ENCODE peak calls at places on chromosomes 5 and 9, in ten cellular contexts. One of them, this sample, is unnamed.

GRCh38 chr5:123807177-123807900 is 295.4 kb downstream of the CSNK1G3 start:
- DNase-seq in DMS 273 treated with DMSO at 0.1 percent for 48 hours: no peak
- DNase-seq in renal cortical epithelial cell: peak; percentile 70
- DNase-seq in brain microvascular endothelial cell: no peak
- DNase-seq in activated CD4-positive, alpha-beta T cell treated with anti-CD3 and anti-CD28 coated beads, Interleukin-2, amount 50 U/mL, for 48 hours: no peak
- DNase-seq in A172: no peak
- DNase-seq in IMR-90: no peak
- DNase-seq in CD4-positive, CD25-positive, alpha-beta regulatory T cell: no peak
- DNase-seq in choroid plexus epithelial cell: no peak
- DNase-seq in LoVo: no peak
- DNase-seq in this sample: no peak

GRCh38 chr5:109693535-109694152 is 3.9 kb downstream of the MAN2A1 start:
- DNase-seq in renal cortical epithelial cell: no peak
- DNase-seq in CD4-positive, CD25-positive, alpha-beta regulatory T cell: no peak
- DNase-seq in LoVo: no peak
- DNase-seq in brain microvascular endothelial cell: no peak
- DNase-seq in A172: peak; percentile 22
- DNase-seq in choroid plexus epithelial cell: peak; percentile 74
- DNase-seq in activated CD4-positive, alpha-beta T cell treated with anti-CD3 and anti-CD28 coated beads, Interleukin-2, amount 50 U/mL, for 48 hours: no peak
- DNase-seq in IMR-90: peak; percentile 67
- DNase-seq in DMS 273 treated with DMSO at 0.1 percent for 48 hours: no peak
- DNase-seq in this sample: peak; percentile 62

GRCh38 chr5:146006470-146006869 is 70.1 kb downstream of the SH3RF2 start:
- DNase-seq in LoVo: no peak
- DNase-seq in CD4-positive, CD25-positive, alpha-beta regulatory T cell: no peak
- DNase-seq in choroid plexus epithelial cell: no peak
- DNase-seq in IMR-90: no peak
- DNase-seq in brain microvascular endothelial cell: no peak
- DNase-seq in A172: no peak
- DNase-seq in renal cortical epithelial cell: no peak
- DNase-seq in DMS 273 treated with DMSO at 0.1 percent for 48 hours: no peak
- DNase-seq in activated CD4-positive, alpha-beta T cell treated with anti-CD3 and anti-CD28 coated beads, Interleukin-2, amount 50 U/mL, for 48 hours: no peak
- DNase-seq in this sample: no peak

GRCh38 chr9:136858844-136859757 is 7.0 kb downstream of the MAMDC4 start:
- DNase-seq in renal cortical epithelial cell: peak; percentile 23
- DNase-seq in activated CD4-positive, alpha-beta T cell treated with anti-CD3 and anti-CD28 coated beads, Interleukin-2, amount 50 U/mL, for 48 hours: no peak
- DNase-seq in DMS 273 treated with DMSO at 0.1 percent for 48 hours: no peak
- DNase-seq in brain microvascular endothelial cell: no peak
- DNase-seq in A172: peak; percentile 71
- DNase-seq in CD4-positive, CD25-positive, alpha-beta regulatory T cell: no peak
- DNase-seq in IMR-90: peak; percentile 51
- DNase-seq in choroid plexus epithelial cell: no peak
- DNase-seq in LoVo: peak; percentile 28
- DNase-seq in this sample: no peak

GRCh38 chr9:129175825-129176633 is 2.0 kb downstream of the IER5L start:
- DNase-seq in DMS 273 treated with DMSO at 0.1 percent for 48 hours: peak; percentile 63
- DNase-seq in activated CD4-positive, alpha-beta T cell treated with anti-CD3 and anti-CD28 coated beads, Interleukin-2, amount 50 U/mL, for 48 hours: peak; percentile 73
- DNase-seq in CD4-positive, CD25-positive, alpha-beta regulatory T cell: peak; percentile 71
- DNase-seq in IMR-90: peak; percentile 88
- DNase-seq in renal cortical epithelial cell: peak; percentile 79
- DNase-seq in LoVo: peak; percentile 91
- DNase-seq in brain microvascular endothelial cell: peak; percentile 74
- DNase-seq in A172: peak; percentile 87
- DNase-seq in choroid plexus epithelial cell: peak; percentile 92
- DNase-seq in this sample: peak; percentile 86

GRCh38 chr5:6822556-6823343 is 109.5 kb downstream of the TENT4A start:
- DNase-seq in DMS 273 treated with DMSO at 0.1 percent for 48 hours: no peak
- DNase-seq in activated CD4-positive, alpha-beta T cell treated with anti-CD3 and anti-CD28 coated beads, Interleukin-2, amount 50 U/mL, for 48 hours: no peak
- DNase-seq in choroid plexus epithelial cell: no peak
- DNase-seq in renal cortical epithelial cell: no peak
- DNase-seq in LoVo: no peak
- DNase-seq in CD4-positive, CD25-positive, alpha-beta regulatory T cell: no peak
- DNase-seq in A172: no peak
- DNase-seq in IMR-90: no peak
- DNase-seq in brain microvascular endothelial cell: no peak
- DNase-seq in this sample: no peak

GRCh38 chr5:50716134-50716533 is 49.7 kb downstream of the PARP8 start:
- DNase-seq in brain microvascular endothelial cell: no peak
- DNase-seq in activated CD4-positive, alpha-beta T cell treated with anti-CD3 and anti-CD28 coated beads, Interleukin-2, amount 50 U/mL, for 48 hours: no peak
- DNase-seq in DMS 273 treated with DMSO at 0.1 percent for 48 hours: no peak
- DNase-seq in LoVo: no peak
- DNase-seq in CD4-positive, CD25-positive, alpha-beta regulatory T cell: no peak
- DNase-seq in renal cortical epithelial cell: no peak
- DNase-seq in choroid plexus epithelial cell: no peak
- DNase-seq in A172: no peak
- DNase-seq in IMR-90: no peak
- DNase-seq in this sample: no peak

GRCh38 chr9:112012026-112012902 is 115.7 kb downstream of the UGCG start:
- DNase-seq in activated CD4-positive, alpha-beta T cell treated with anti-CD3 and anti-CD28 coated beads, Interleukin-2, amount 50 U/mL, for 48 hours: peak; percentile 28
- DNase-seq in DMS 273 treated with DMSO at 0.1 percent for 48 hours: no peak
- DNase-seq in choroid plexus epithelial cell: peak; percentile 94
- DNase-seq in brain microvascular endothelial cell: peak; percentile 93
- DNase-seq in LoVo: peak; percentile 91
- DNase-seq in renal cortical epithelial cell: peak; percentile 98
- DNase-seq in A172: peak; percentile 96
- DNase-seq in CD4-positive, CD25-positive, alpha-beta regulatory T cell: peak; percentile 20
- DNase-seq in IMR-90: peak; percentile 95
- DNase-seq in this sample: peak; percentile 97

GRCh38 chr5:55865831-55866230 is 14.7 kb downstream of the IL31RA start:
- DNase-seq in IMR-90: peak; percentile 49
- DNase-seq in activated CD4-positive, alpha-beta T cell treated with anti-CD3 and anti-CD28 coated beads, Interleukin-2, amount 50 U/mL, for 48 hours: no peak
- DNase-seq in choroid plexus epithelial cell: peak; percentile 53
- DNase-seq in brain microvascular endothelial cell: peak; percentile 23
- DNase-seq in LoVo: no peak
- DNase-seq in CD4-positive, CD25-positive, alpha-beta regulatory T cell: no peak
- DNase-seq in DMS 273 treated with DMSO at 0.1 percent for 48 hours: peak; percentile 31
- DNase-seq in renal cortical epithelial cell: peak; percentile 36
- DNase-seq in A172: no peak
- DNase-seq in this sample: peak; percentile 26

GRCh38 chr9:69223605-69224004 is 49.5 kb downstream of the TJP2 start:
- DNase-seq in CD4-positive, CD25-positive, alpha-beta regulatory T cell: peak; percentile 17
- DNase-seq in IMR-90: peak; percentile 70
- DNase-seq in choroid plexus epithelial cell: peak; percentile 83
- DNase-seq in brain microvascular endothelial cell: peak; percentile 74
- DNase-seq in LoVo: peak; percentile 14
- DNase-seq in A172: peak; percentile 83
- DNase-seq in activated CD4-positive, alpha-beta T cell treated with anti-CD3 and anti-CD28 coated beads, Interleukin-2, amount 50 U/mL, for 48 hours: no peak
- DNase-seq in renal cortical epithelial cell: peak; percentile 65
- DNase-seq in DMS 273 treated with DMSO at 0.1 percent for 48 hours: no peak
- DNase-seq in this sample: peak; percentile 85

GRCh38 chr5:123868267-123868666 is 356.3 kb downstream of the CSNK1G3 start:
- DNase-seq in IMR-90: no peak
- DNase-seq in A172: no peak
- DNase-seq in CD4-positive, CD25-positive, alpha-beta regulatory T cell: no peak
- DNase-seq in renal cortical epithelial cell: peak; percentile 51
- DNase-seq in DMS 273 treated with DMSO at 0.1 percent for 48 hours: no peak
- DNase-seq in LoVo: peak; percentile 30
- DNase-seq in brain microvascular endothelial cell: no peak
- DNase-seq in activated CD4-positive, alpha-beta T cell treated with anti-CD3 and anti-CD28 coated beads, Interleukin-2, amount 50 U/mL, for 48 hours: no peak
- DNase-seq in choroid plexus epithelial cell: no peak
- DNase-seq in this sample: no peak

GRCh38 chr9:79623799-79624721 is 52.3 kb downstream of the TLE4 start:
- DNase-seq in LoVo: no peak
- DNase-seq in choroid plexus epithelial cell: peak; percentile 40
- DNase-seq in activated CD4-positive, alpha-beta T cell treated with anti-CD3 and anti-CD28 coated beads, Interleukin-2, amount 50 U/mL, for 48 hours: peak; percentile 17
- DNase-seq in A172: peak; percentile 45
- DNase-seq in IMR-90: no peak
- DNase-seq in brain microvascular endothelial cell: no peak
- DNase-seq in CD4-positive, CD25-positive, alpha-beta regulatory T cell: peak; percentile 63
- DNase-seq in DMS 273 treated with DMSO at 0.1 percent for 48 hours: no peak
- DNase-seq in renal cortical epithelial cell: peak; percentile 85
- DNase-seq in this sample: peak; percentile 18

GRCh38 chr5:132883261-132883834 is 9.9 kb downstream of the LEAP2 start:
- DNase-seq in IMR-90: peak; percentile 74
- DNase-seq in CD4-positive, CD25-positive, alpha-beta regulatory T cell: peak; percentile 50
- DNase-seq in DMS 273 treated with DMSO at 0.1 percent for 48 hours: no peak
- DNase-seq in choroid plexus epithelial cell: peak; percentile 87
- DNase-seq in activated CD4-positive, alpha-beta T cell treated with anti-CD3 and anti-CD28 coated beads, Interleukin-2, amount 50 U/mL, for 48 hours: no peak
- DNase-seq in renal cortical epithelial cell: peak; percentile 75
- DNase-seq in LoVo: peak; percentile 69
- DNase-seq in brain microvascular endothelial cell: peak; percentile 57
- DNase-seq in A172: peak; percentile 72
- DNase-seq in this sample: peak; percentile 81

GRCh38 chr5:98016771-98017170 is 756.7 kb upstream of the RGMB start:
- DNase-seq in IMR-90: peak; percentile 41
- DNase-seq in LoVo: no peak
- DNase-seq in DMS 273 treated with DMSO at 0.1 percent for 48 hours: no peak
- DNase-seq in CD4-positive, CD25-positive, alpha-beta regulatory T cell: no peak
- DNase-seq in A172: no peak
- DNase-seq in choroid plexus epithelial cell: peak; percentile 17
- DNase-seq in renal cortical epithelial cell: no peak
- DNase-seq in brain microvascular endothelial cell: no peak
- DNase-seq in activated CD4-positive, alpha-beta T cell treated with anti-CD3 and anti-CD28 coated beads, Interleukin-2, amount 50 U/mL, for 48 hours: no peak
- DNase-seq in this sample: peak; percentile 66